ENCODE peak calls at places on chromosomes 6 and 20, in five cellular contexts. C is H1, W is IMR-90, N is K562, R is HepG2. P is an unnamed sample.

GRCh38 chr20:45036044-45036755 is 64.7 kb downstream of the KCNS1 start:
- DNase-seq in C (no peak), W (peak; percentile 80), N (peak; percentile 17), R (peak; percentile 23), P (no peak)

GRCh38 chr6:37862992-37863391 is 43.5 kb downstream of the ZFAND3 start:
- DNase-seq in C (no peak), W (peak; percentile 38), N (no peak), R (no peak), P (peak; percentile 4)

GRCh38 chr6:37354526-37355384 is 972 bp downstream of the RNF8 start:
- DNase-seq in C (peak; percentile 52), W (peak; percentile 17), N (peak; percentile 70), R (no peak), P (peak; percentile 25)

GRCh38 chr6:7805828-7806227 is 79.9 kb downstream of the BMP6 start:
- DNase-seq in C (no peak), W (no peak), N (no peak), R (no peak), P (no peak)

GRCh38 chr6:157840776-157841175 is 17.7 kb downstream of the SNX9 start:
- DNase-seq in C (no peak), W (peak; percentile 84), N (no peak), R (no peak), P (no peak)

GRCh38 chr6:111761783-111762312 is 111.4 kb downstream of the FYN start:
- DNase-seq in C (no peak), W (peak; percentile 19), N (no peak), R (no peak), P (no peak)

GRCh38 chr6:24537082-24537699 is 42.4 kb downstream of the ALDH5A1 start:
- DNase-seq in C (no peak), W (no peak), N (no peak), R (no peak), P (no peak)

GRCh38 chr6:160051390-160051789 is 70.2 kb upstream of the SLC22A1 start:
- DNase-seq in C (no peak), W (no peak), N (no peak), R (no peak), P (no peak)

GRCh38 chr20:33372993-33373441 is 28.3 kb downstream of the CDK5RAP1 start:
- DNase-seq in C (no peak), W (peak; percentile 72), N (no peak), R (peak; percentile 24), P (no peak)

GRCh38 chr6:87815449-87815848 is 113.4 kb upstream of the AKIRIN2 start:
- DNase-seq in C (no peak), W (no peak), N (no peak), R (no peak), P (no peak)

GRCh38 chr6:113596907-113597583 is 260.1 kb upstream of the MARCKS start:
- DNase-seq in C (no peak), W (peak; percentile 63), N (no peak), R (no peak), P (no peak)
- TF ChIP-seq MAFK in C (no peak), W (no peak), N (no peak), R (no peak), P (no peak)

GRCh38 chr20:18985551-18985950 is 172.0 kb downstream of the SCP2D1 start:
- DNase-seq in C (no peak), W (no peak), N (no peak), R (no peak), P (no peak)
- H3K27ac ChIP-seq in C (no peak overlapping the region), W (no peak overlapping the region), N (no peak overlapping the region), R (no peak overlapping the region), P (no peak overlapping the region)

GRCh38 chr6:41936073-41936837 is 5.4 kb downstream of the CCND3 start:
- DNase-seq in C (peak; percentile 78), W (peak; percentile 85), N (peak; percentile 91), R (peak; percentile 87), P (peak; percentile 72)
- TF ChIP-seq CEBPB in C (peak; percentile 83), W (peak; percentile 94), N (peak; percentile 99), R (peak; percentile 93), P (peak; percentile 67)

GRCh38 chr20:43586641-43587040 is 4.1 kb upstream of the IFT52 start:
- DNase-seq in C (no peak), W (no peak), N (no peak), R (no peak), P (no peak)
- TF ChIP-seq MAFK in C (no peak), W (no peak), N (no peak), R (no peak), P (no peak)

GRCh38 chr6:42101186-42101657 is 41.2 kb downstream of the C6orf132 start:
- DNase-seq in C (no peak), W (peak; percentile 56), N (peak; percentile 37), R (peak; percentile 56), P (no peak)
- H3K27ac ChIP-seq in C (no peak overlapping the region), W (peak overlapping the region; percentile 59), N (peak overlapping the region; percentile 69), R (no peak overlapping the region), P (peak overlapping the region; percentile 85)

DNA sequence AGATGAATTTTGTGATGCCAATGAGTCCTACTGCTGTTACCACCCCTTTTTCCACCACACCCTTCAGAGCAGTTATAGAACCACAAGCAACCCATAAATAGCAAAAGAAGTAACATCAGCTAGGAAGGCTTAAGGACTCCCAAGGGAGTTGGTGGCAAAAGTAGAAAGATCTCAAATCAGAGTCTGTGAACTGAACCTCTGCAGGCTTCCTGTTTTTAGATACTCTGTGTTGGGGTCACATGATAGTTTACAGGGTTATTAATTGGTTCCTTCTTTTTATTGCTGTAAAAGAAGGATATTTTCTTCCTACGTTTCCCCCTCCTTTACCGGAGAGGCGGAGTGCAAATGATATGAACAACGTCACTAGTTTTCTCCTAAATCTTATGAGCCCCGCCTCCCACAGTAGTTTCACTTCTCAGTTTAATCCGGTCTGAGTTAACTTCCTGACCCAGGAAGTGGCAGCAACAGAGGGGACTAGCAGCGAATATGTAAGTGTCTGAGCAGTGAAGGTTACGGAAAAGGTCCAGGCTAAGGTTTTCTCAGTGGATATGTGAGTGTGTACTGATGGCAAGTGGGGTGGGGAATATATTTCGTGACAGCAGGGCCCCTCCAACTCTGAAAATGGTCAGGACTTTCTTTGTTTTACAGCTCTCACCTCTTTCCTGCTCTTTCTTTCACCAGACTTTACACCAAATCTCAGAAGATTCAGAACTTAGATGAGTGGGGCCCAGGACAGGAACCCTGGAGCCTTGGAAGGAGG is at the start of gene TRIM38:
- DNase-seq in C (no peak), W (peak; percentile 89), N (peak; percentile 85), R (peak; percentile 74), P (peak; percentile 45)
- TF ChIP-seq CEBPB in C (no peak), W (no peak), N (no peak), R (no peak), P (no peak)

GRCh38 chr6:46095251-46095650 is 34.5 kb upstream of the ENPP4 start:
- DNase-seq in C (no peak), W (no peak), N (no peak), R (no peak), P (no peak)
- TF ChIP-seq MAFK in C (no peak), W (no peak), N (no peak), R (no peak), P (no peak)

DNA sequence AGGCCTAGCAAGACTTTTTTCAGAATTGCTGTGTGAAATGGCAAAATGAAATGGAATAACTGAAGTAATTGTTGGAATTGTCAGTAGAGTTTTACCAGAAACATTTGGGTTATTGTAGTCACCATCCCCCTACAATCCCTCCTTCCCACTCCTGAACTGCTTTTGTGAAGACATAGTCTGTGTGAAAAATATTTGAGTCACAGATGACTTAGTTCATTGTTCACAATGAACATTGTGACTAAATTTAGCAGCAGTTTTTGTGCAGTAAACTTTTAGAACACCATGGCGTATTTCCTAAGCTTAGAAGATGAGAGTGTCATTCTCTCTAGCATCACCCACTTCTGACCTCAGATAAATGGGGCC is 11.0 kb downstream of the OTOR start:
- DNase-seq in C (no peak), W (no peak), N (no peak), R (no peak), P (no peak)
- H3K27ac ChIP-seq in C (no peak overlapping the region), W (no peak overlapping the region), N (no peak overlapping the region), R (no peak overlapping the region), P (no peak overlapping the region)